ENCODE peak calls at places on chromosomes 13 and 19, in five cellular contexts. S, L, A, N and C are unnamed samples. For H3K36me3, the result is how much of the 10 kb centered on the place peaks cover.

GRCh38 chr19:55440411-55441105 is 2.5 kb downstream of the SHISA7 start:
- DNase-seq in S (no peak), L (no peak), A (no peak), N (no peak), C (no peak)

GRCh38 chr19:44303976-44304568 is 753 bp downstream of the ZNF235 start:
- DNase-seq in S (no peak), L (peak), A (no peak), N (no peak), C (no peak)

GRCh38 chr13:105193026-105193425 is 1342.4 kb downstream of the EFNB2 start:
- DNase-seq in S (no peak), L (no peak), A (no peak), N (no peak), C (no peak)

GRCh38 chr13:53784331-53784730 is 755.7 kb downstream of the OLFM4 start:
- DNase-seq in S (no peak), L (no peak), A (no peak), N (no peak), C (no peak)

GRCh38 chr13:28935104-28935503 is 115.0 kb downstream of the MTUS2 start:
- DNase-seq in S (no peak), L (no peak), A (no peak), N (no peak), C (no peak)

GRCh38 chr19:11659612-11660011 is 62.3 kb downstream of the ZNF627 start:
- DNase-seq in S (no peak), L (no peak), A (no peak), N (no peak), C (no peak)

GRCh38 chr13:71879129-71879535 is 12.1 kb upstream of the DACH1 start:
- DNase-seq in S (no peak), L (peak), A (no peak), N (no peak), C (no peak)

GRCh38 chr13:41577437-41577836 is 120.1 kb downstream of the RGCC start:
- DNase-seq in S (no peak), L (no peak), A (peak), N (peak), C (peak)

GRCh38 chr13:29684441-29684840 is 89.0 kb upstream of the SLC7A1 start:
- DNase-seq in S (no peak), L (no peak), A (no peak), N (no peak), C (no peak)

GRCh38 chr13:73059460-73060250 is 850 bp downstream of the KLF5 start:
- DNase-seq in S (no peak), L (peak), A (peak), N (peak), C (peak)

GRCh38 chr19:36059180-36059910 is 4.6 kb downstream of the WDR62 start:
- DNase-seq in S (no peak), L (no peak), A (no peak), N (no peak), C (no peak)

GRCh38 chr19:1263198-1263597 is 5.9 kb upstream of the CIRBP start:
- DNase-seq in S (no peak), L (no peak), A (no peak), N (peak), C (no peak)

DNA sequence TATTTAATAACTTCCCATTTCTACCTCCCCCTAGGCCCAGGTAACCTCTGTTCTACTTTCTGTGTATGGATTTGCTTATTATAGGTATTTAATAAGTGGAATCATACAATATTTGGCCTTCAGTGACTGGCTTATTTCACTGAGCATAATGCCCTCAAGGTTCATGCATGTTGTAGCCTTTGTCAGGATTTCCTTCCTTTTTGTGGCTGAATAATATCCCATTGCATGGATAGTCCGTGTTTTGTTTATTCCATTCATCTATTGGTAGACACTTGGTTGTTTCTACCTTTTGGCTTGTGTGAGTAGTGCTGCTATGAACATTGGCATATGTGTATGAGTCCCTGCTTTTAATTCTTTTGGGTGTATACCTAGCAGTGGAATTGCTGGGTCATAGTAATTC is 9.4 kb downstream of the HNRNPM start:
- DNase-seq in S (no peak), L (no peak), A (no peak), N (no peak), C (no peak)
- H3K36me3 ChIP-seq in S (under half), L (under half), A (under half), N (under half), C (under half)

DNA sequence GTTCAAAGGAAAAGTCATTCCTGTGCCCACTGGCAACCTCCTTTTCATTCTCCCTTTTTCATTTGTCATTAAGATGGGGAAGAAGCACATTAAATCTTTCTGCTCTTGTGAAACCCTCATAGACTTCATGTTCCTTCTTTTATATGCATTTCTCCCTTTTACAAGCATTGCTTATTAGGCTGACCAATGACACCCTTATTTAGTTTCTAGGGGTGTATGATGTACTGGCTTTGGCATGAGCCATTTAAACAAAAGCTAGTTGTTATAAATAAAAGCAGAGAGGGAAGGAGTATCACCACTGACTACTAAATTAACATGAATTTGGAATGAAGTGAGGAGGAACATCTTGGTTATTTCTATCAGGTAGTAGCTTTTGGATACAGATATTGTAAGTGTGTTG is 68.2 kb upstream of the PCDH9 start:
- DNase-seq in S (no peak), L (no peak), A (no peak), N (no peak), C (no peak)
- H3K27ac ChIP-seq in S (no peak), L (no peak), A (no peak), N (no peak), C (no peak)

GRCh38 chr19:52069653-52070052 is 21.0 kb upstream of the ZNF432 start:
- DNase-seq in S (no peak), L (no peak), A (no peak), N (no peak), C (no peak)
- H3K36me3 ChIP-seq in S (under half), L (under half), A (half or more), N (under half), C (under half)

GRCh38 chr19:52734893-52735661 is at the start of gene ZNF611:
- DNase-seq in S (peak), L (peak), A (peak), N (peak), C (peak)

GRCh38 chr19:52739576-52739975 is 4.7 kb upstream of the ZNF611 start:
- DNase-seq in S (no peak), L (no peak), A (no peak), N (no peak), C (no peak)

GRCh38 chr19:52734340-52734892 is 428 bp downstream of the ZNF611 start:
- DNase-seq in S (no peak), L (peak), A (no peak), N (peak), C (peak)

GRCh38 chr19:52735734-52736133 is 890 bp upstream of the ZNF611 start:
- DNase-seq in S (no peak), L (peak), A (peak), N (peak), C (peak)
- H3K27ac ChIP-seq in S (peak), L (peak), A (peak), N (peak), C (peak)

GRCh38 chr13:48311223-48311622 is 7.7 kb downstream of the RB1 start:
- DNase-seq in S (no peak), L (no peak), A (no peak), N (no peak), C (no peak)
- H3K36me3 ChIP-seq in S (under half), L (under half), A (under half), N (under half), C (under half)

GRCh38 chr13:33637978-33638743 is 179.8 kb upstream of the RFC3 start:
- DNase-seq in S (no peak), L (no peak), A (no peak), N (no peak), C (no peak)
- H3K27ac ChIP-seq in S (peak), L (no peak), A (no peak), N (no peak), C (peak)

DNA sequence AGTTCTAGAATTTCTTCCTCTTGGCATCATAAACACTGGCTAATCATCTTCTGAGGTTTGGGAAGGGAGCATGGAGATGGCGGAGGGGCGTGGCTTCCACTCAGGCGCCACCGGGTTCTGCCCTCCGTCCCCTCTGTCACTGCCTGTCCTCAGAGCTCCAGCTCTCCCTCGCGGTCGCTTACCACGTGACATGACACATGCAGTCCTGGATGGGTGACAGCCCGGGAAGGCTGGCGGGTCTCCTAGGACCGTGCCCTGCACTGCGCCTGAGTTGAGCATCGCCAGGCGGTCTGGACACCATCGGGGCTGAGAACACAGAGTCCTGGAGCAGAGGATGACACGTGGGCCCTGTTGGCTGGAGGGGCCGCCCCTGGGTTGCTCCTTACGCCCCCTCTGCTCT is 123.3 kb downstream of the RAB20 start:
- DNase-seq in S (no peak), L (no peak), A (no peak), N (no peak), C (no peak)
- H3K36me3 ChIP-seq in S (under half), L (under half), A (half or more), N (under half), C (under half)

DNA sequence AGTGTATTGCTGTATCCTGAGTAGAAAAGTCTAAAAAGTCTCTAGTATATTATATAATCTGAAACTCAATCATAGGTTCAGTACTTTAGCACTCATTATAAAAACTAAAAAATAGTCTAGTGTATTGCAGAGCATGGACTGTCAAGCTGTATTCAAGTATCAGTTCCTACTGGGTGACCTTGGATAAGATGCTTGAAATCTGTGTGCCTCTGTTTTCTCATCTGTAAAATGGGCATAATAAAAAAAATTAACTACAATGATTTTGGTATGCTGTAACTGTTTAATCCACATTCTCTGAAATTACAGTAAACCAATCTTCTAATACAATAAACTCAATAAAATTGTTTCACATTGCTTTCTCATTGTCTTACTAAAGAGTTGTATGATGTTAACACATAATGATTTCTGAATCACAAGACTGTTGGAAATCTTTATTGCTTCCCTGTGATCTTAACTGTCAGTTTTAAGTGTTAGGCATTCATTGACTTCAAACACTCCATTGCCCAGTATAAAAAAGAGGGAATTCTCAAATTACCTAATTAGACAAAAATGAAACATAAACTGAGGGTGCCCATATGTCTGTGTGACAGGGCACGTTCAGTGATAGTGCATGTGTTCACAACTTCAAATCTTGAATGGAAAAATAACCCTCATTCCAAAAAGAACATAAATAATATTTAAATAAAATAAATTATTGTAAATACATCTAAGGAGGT is 2.2 kb downstream of the STARD13 start:
- DNase-seq in S (no peak), L (no peak), A (no peak), N (no peak), C (no peak)
- H3K27ac ChIP-seq in S (peak), L (peak), A (peak), N (peak), C (peak)